ENCODE peak calls at places on chromosome 21, in five cellular contexts. M, N, S, O and F are unnamed samples.

GRCh38 chr21:29538115-29538514 is 239.4 kb downstream of the BACH1 start:
- DNase-seq in M (no peak), N (no peak), S (no peak), O (no peak), F (no peak)

GRCh38 chr21:34333150-34333739 is 30.6 kb upstream of the KCNE2 start:
- DNase-seq in M (no peak), N (no peak), S (no peak), O (no peak), F (no peak)

GRCh38 chr21:21997390-21998333 is 999.5 kb downstream of the NCAM2 start:
- DNase-seq in M (no peak), N (no peak), S (no peak), O (no peak), F (no peak)

GRCh38 chr21:34603710-34604057 is 11.2 kb downstream of the RCAN1 start:
- DNase-seq in M (no peak), N (no peak), S (no peak), O (no peak), F (no peak)

GRCh38 chr21:38806153-38806941 is 618 bp downstream of the ETS2 start:
- DNase-seq in M (no peak), N (no peak), S (peak), O (no peak), F (no peak)

GRCh38 chr21:31444061-31444460 is 100.0 kb upstream of the TIAM1 start:
- DNase-seq in M (no peak), N (no peak), S (no peak), O (no peak), F (no peak)

GRCh38 chr21:16634522-16634914 is 878.3 kb upstream of the CXADR start:
- DNase-seq in M (no peak), N (no peak), S (no peak), O (no peak), F (no peak)

GRCh38 chr21:34734696-34735095 is 65.9 kb downstream of the CLIC6 start:
- DNase-seq in M (no peak), N (no peak), S (no peak), O (no peak), F (no peak)

GRCh38 chr21:39084073-39084472 is 99.2 kb downstream of the PSMG1 start:
- DNase-seq in M (no peak), N (no peak), S (no peak), O (no peak), F (no peak)

GRCh38 chr21:34986561-34987533 is 62.3 kb downstream of the RUNX1 start:
- DNase-seq in M (peak), N (peak), S (no peak), O (peak), F (no peak)

GRCh38 chr21:35969281-35969680 is 91.0 kb downstream of the SETD4 start:
- DNase-seq in M (no peak), N (no peak), S (no peak), O (no peak), F (no peak)

GRCh38 chr21:16976132-16976666 is 536.6 kb upstream of the CXADR start:
- DNase-seq in M (no peak), N (no peak), S (no peak), O (no peak), F (no peak)

GRCh38 chr21:38853421-38853919 is 47.7 kb downstream of the ETS2 start:
- DNase-seq in M (peak), N (peak), S (no peak), O (no peak), F (peak)

GRCh38 chr21:37036177-37036576 is 29.7 kb downstream of the RIPPLY3 start:
- DNase-seq in M (no peak), N (no peak), S (no peak), O (no peak), F (no peak)

GRCh38 chr21:37032293-37032692 is 25.8 kb downstream of the RIPPLY3 start:
- DNase-seq in M (no peak), N (no peak), S (no peak), O (no peak), F (no peak)

GRCh38 chr21:37028579-37028978 is 22.1 kb downstream of the RIPPLY3 start:
- DNase-seq in M (no peak), N (no peak), S (no peak), O (no peak), F (no peak)

GRCh38 chr21:37030864-37031263 is 24.4 kb downstream of the RIPPLY3 start:
- DNase-seq in M (no peak), N (no peak), S (no peak), O (no peak), F (no peak)

DNA sequence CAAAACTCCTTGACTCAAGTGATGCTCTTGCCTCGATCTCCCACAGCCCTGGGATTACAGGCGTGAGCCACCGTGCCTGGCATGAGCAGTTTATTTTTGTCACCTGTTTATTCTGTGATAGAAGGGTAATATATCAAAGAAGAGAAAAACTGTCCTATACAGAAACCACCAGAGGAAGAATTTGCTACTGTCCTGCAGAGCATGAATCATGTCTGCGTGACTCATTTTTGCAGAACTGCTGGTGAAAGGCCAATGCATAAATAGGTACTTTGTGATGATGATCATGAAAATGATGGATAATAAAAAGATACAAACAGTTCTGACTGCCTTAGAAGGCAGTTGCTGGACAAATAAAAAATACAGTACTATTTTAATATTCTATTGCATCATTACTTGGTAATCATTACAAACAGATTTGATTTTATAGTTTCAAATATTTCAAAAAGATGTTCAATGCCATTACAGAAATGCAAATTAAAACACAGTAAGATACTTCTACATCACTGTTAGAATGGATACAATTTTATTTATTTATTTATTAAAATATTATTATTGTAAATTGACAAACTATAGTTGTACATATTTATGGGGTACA is 26.5 kb downstream of the RIPPLY3 start:
- DNase-seq in M (peak), N (no peak), S (no peak), O (no peak), F (no peak)
- TF ChIP-seq ZBTB33 in M (no peak), N (no peak), S (no peak), O (no peak), F (no peak)

DNA sequence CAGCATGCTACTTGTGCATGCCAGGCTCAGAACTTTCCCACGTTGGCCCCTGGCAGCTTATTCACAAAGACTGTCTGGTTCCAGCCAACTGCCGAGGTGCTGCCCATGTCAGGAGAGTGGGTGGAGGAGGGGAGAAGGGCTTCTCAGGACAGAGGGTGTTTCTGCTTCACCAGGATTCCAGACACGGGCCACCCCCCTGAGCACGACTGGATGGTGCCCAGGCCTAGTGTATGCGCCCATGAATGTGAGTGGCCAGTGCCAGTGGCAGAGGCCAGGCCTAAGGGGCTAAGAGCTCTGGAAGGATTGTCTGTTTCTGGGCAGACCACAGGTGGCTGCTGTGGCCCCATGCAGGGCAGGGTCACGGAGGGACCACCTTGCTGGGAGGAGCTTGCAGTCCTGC is 148.1 kb upstream of the COL6A1 start:
- DNase-seq in M (no peak), N (no peak), S (no peak), O (no peak), F (no peak)
- TF ChIP-seq ZBTB33 in M (no peak), N (no peak), S (no peak), O (no peak), F (no peak)

GRCh38 chr21:27206368-27206982 is 239.6 kb upstream of the ADAMTS5 start:
- DNase-seq in M (no peak), N (no peak), S (no peak), O (no peak), F (no peak)

GRCh38 chr21:27196651-27197050 is 229.8 kb upstream of the ADAMTS5 start:
- DNase-seq in M (no peak), N (no peak), S (no peak), O (no peak), F (no peak)

GRCh38 chr21:27202301-27202700 is 235.4 kb upstream of the ADAMTS5 start:
- DNase-seq in M (no peak), N (no peak), S (no peak), O (no peak), F (no peak)

GRCh38 chr21:27201197-27201596 is 234.3 kb upstream of the ADAMTS5 start:
- DNase-seq in M (no peak), N (no peak), S (no peak), O (no peak), F (no peak)
- TF ChIP-seq ZBTB33 in M (no peak), N (no peak), S (no peak), O (no peak), F (no peak)

GRCh38 chr21:28311776-28312175 is 680.9 kb downstream of the LTN1 start:
- DNase-seq in M (no peak), N (no peak), S (no peak), O (no peak), F (no peak)

GRCh38 chr21:28308516-28308915 is 684.2 kb downstream of the LTN1 start:
- DNase-seq in M (no peak), N (no peak), S (no peak), O (no peak), F (no peak)

GRCh38 chr21:28310711-28311110 is 682.0 kb downstream of the LTN1 start:
- DNase-seq in M (no peak), N (no peak), S (no peak), O (no peak), F (no peak)

DNA sequence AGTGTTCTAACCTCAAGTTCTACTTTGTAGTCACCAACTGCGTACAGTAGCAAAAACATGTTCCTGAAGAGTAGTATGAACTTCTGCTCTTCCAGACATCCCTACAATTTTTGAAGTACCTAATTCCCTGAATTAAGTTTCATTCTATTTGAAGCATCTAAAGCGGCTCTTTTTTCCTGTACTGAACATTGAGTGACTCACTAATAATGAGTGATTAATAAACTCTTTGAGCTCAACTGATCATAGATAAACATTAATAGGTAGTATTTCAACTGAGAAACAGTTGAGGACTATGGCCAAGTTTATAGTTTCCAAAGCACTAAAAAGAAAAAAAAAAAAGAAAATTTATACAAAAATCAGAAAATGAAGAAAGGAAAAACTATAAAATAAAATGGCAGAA is 683.1 kb downstream of the LTN1 start:
- DNase-seq in M (no peak), N (no peak), S (no peak), O (no peak), F (no peak)
- TF ChIP-seq ZBTB33 in M (no peak), N (no peak), S (no peak), O (no peak), F (no peak)

GRCh38 chr21:45147473-45148315 is 73.3 kb downstream of the ADARB1 start:
- DNase-seq in M (no peak), N (no peak), S (peak), O (no peak), F (peak)

GRCh38 chr21:45145146-45145545 is 70.8 kb downstream of the ADARB1 start:
- DNase-seq in M (no peak), N (no peak), S (no peak), O (no peak), F (no peak)

GRCh38 chr21:45148316-45149000 is 74.1 kb downstream of the ADARB1 start:
- DNase-seq in M (no peak), N (no peak), S (no peak), O (no peak), F (no peak)

GRCh38 chr21:45146801-45147200 is 72.4 kb downstream of the ADARB1 start:
- DNase-seq in M (no peak), N (no peak), S (no peak), O (no peak), F (no peak)

GRCh38 chr21:45146301-45146700 is 71.9 kb downstream of the ADARB1 start:
- DNase-seq in M (no peak), N (no peak), S (no peak), O (no peak), F (no peak)
- TF ChIP-seq ZBTB33 in M (no peak), N (no peak), S (no peak), O (no peak), F (no peak)

DNA sequence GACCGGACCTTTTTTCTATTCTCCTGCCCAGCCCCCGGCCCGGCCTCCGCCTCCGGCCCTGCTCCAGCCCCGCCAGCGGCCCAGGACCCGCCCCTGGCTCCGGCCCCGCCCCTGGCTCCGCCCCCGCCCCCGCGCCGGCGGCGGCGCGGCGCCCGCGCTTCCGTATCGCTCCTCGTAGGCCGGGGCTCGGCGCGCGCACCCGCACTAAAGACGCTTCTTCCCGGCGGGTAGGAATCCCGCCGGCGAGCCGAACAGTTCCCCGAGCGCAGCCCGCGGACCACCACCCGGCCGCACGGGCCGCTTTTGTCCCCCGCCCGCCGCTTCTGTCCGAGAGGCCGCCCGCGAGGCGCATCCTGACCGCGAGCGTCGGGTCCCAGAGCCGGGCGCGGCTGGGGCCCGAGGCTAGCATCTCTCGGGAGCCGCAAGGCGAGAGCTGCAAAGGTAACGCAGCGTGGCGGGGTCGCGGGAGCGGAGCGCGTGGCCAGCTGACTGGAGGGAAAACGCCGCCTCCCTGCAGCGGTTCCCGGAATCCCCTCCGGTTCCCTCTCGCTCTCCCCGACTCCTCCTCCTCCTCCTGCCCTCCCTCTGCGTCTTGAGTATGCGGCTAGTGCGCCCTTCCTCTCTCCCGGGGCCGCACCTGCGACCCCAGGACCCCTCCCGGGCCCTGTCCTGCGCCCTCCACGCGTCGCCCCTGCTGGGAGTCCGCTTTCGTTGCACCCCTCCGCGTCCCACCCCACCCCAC is at the start of gene IFNAR2:
- DNase-seq in M (peak), N (peak), S (peak), O (no peak), F (peak)
- TF ChIP-seq ZBTB33 in M (no peak), N (no peak), S (no peak), O (no peak), F (no peak)

GRCh38 chr21:41926068-41926806 is 27.6 kb downstream of the C2CD2 start:
- DNase-seq in M (no peak), N (peak), S (no peak), O (peak), F (no peak)
- TF ChIP-seq ZBTB33 in M (no peak), N (no peak), S (no peak), O (no peak), F (no peak)

GRCh38 chr21:43596616-43597015 is 62.7 kb downstream of the HSF2BP start:
- DNase-seq in M (no peak), N (no peak), S (no peak), O (no peak), F (no peak)
- TF ChIP-seq ZBTB33 in M (no peak), N (no peak), S (no peak), O (no peak), F (no peak)

GRCh38 chr21:14591277-14591876 is 45.3 kb upstream of the SAMSN1 start:
- DNase-seq in M (no peak), N (no peak), S (no peak), O (no peak), F (no peak)
- TF ChIP-seq ZBTB33 in M (no peak), N (no peak), S (no peak), O (no peak), F (no peak)